ENCODE peak calls at places on chromosome 20, in seven cellular contexts. M is H9, O is neuronal stem cell, X is IMR-90, S is trophoblast cell, R is mesenchymal stem cell, K is mesendoderm. E is an unnamed sample.

GRCh38 chr20:63265891-63266515 is 6.6 kb upstream of the ARFGAP1 start:
- DNase-seq in M (no peak), O (no peak), S (peak), R (no peak), K (no peak), X (peak), E (no peak)

GRCh38 chr20:6976096-6976495 is 208.6 kb downstream of the BMP2 start:
- DNase-seq in O (no peak), K (no peak), S (no peak), X (no peak), R (no peak), M (no peak), E (no peak)

GRCh38 chr20:62354031-62354808 is 12.9 kb downstream of the LAMA5 start:
- DNase-seq in K (peak), X (no peak), O (no peak), M (no peak), S (no peak), R (no peak), E (no peak)

GRCh38 chr20:50991076-50991475 is 31.8 kb downstream of the KCNG1 start:
- DNase-seq in O (no peak), R (no peak), S (peak), M (no peak), K (no peak), X (peak), E (no peak)

GRCh38 chr20:52937701-52938100 is 34.5 kb upstream of the TSHZ2 start:
- DNase-seq in O (no peak), K (peak), S (peak), R (peak), M (peak), X (no peak), E (no peak)

GRCh38 chr20:59939052-59939878 is 840 bp downstream of the PPP1R3D start:
- DNase-seq in M (peak), X (no peak), O (no peak), S (no peak), R (no peak), K (peak), E (no peak)

GRCh38 chr20:62641749-62642665 is at the start of gene SLCO4A1:
- DNase-seq in R (no peak), X (peak), S (peak), K (peak), M (peak), O (peak), E (peak)

GRCh38 chr20:51166489-51166888 is 143.6 kb upstream of the KCNG1 start:
- DNase-seq in M (no peak), O (no peak), R (no peak), K (no peak), S (no peak), X (no peak), E (no peak)

GRCh38 chr20:54872440-54872839 is 397.0 kb downstream of the DOK5 start:
- DNase-seq in X (no peak), S (no peak), R (no peak), O (no peak), M (no peak), K (no peak), E (no peak)

GRCh38 chr20:59788196-59788735 is 145.2 kb downstream of the SYCP2 start:
- DNase-seq in O (no peak), M (peak), R (no peak), X (no peak), K (no peak), S (no peak), E (no peak)

GRCh38 chr20:61896058-61896961 is 169.4 kb downstream of the TAF4 start:
- DNase-seq in O (peak), R (peak), S (peak), K (peak), X (peak), M (peak), E (peak)

GRCh38 chr20:36461600-36462439 is 79.5 kb upstream of the MYL9 start:
- DNase-seq in M (peak), X (peak), O (peak), S (peak), R (peak), K (peak), E (peak)

GRCh38 chr20:56439784-56440291 is 27.8 kb downstream of the CASS4 start:
- DNase-seq in S (peak), K (peak), X (peak), M (no peak), R (peak), O (no peak), E (no peak)

GRCh38 chr20:64065062-64065972 is 2.3 kb downstream of the TCEA2 start:
- DNase-seq in K (no peak), R (no peak), S (no peak), O (no peak), M (no peak), X (no peak), E (no peak)

GRCh38 chr20:7159903-7160302 is 392.4 kb downstream of the BMP2 start:
- DNase-seq in X (no peak), M (no peak), O (no peak), R (no peak), K (no peak), S (no peak), E (no peak)

GRCh38 chr20:63009988-63010769 is 3.4 kb upstream of the BHLHE23 start:
- DNase-seq in X (peak), S (no peak), K (no peak), M (no peak), R (no peak), O (no peak), E (no peak)

GRCh38 chr20:58102252-58102651 is 126.2 kb downstream of the ANKRD60 start:
- DNase-seq in S (peak), M (no peak), X (no peak), R (no peak), O (no peak), K (no peak), E (no peak)

GRCh38 chr20:50196248-50196647 is 5.6 kb downstream of the CEBPB start:
- DNase-seq in O (no peak), R (peak), K (no peak), M (no peak), X (no peak), S (no peak), E (no peak)

GRCh38 chr20:56595746-56596478 is 33.2 kb upstream of the TFAP2C start:
- DNase-seq in O (no peak), S (no peak), R (no peak), X (no peak), K (peak), M (peak), E (no peak)

GRCh38 chr20:5696011-5696559 is 54.1 kb upstream of the SHLD1 start:
- DNase-seq in X (peak), S (no peak), M (no peak), R (peak), K (no peak), O (no peak), E (no peak)

GRCh38 chr20:63568170-63568981 is 5.7 kb downstream of the HELZ2 start:
- DNase-seq in M (no peak), O (no peak), K (no peak), X (no peak), S (no peak), R (no peak), E (no peak)

GRCh38 chr20:35866446-35867202 is 87.7 kb downstream of the SCAND1 start:
- DNase-seq in O (no peak), M (no peak), K (no peak), X (peak), R (peak), S (peak), E (no peak)

GRCh38 chr20:61166324-61166723 is 85.7 kb upstream of the CDH4 start:
- DNase-seq in S (no peak), O (no peak), M (no peak), X (no peak), R (peak), K (no peak), E (no peak)

GRCh38 chr20:53671370-53671769 is 77.7 kb upstream of the ZNF217 start:
- DNase-seq in X (no peak), M (no peak), R (no peak), S (peak), K (no peak), O (no peak), E (no peak)

GRCh38 chr20:699811-700338 is 24.3 kb upstream of the SCRT2 start:
- DNase-seq in R (no peak), K (peak), X (no peak), O (no peak), S (no peak), M (peak), E (no peak)

GRCh38 chr20:63325554-63326313 is 32.7 kb downstream of the COL20A1 start:
- DNase-seq in M (no peak), X (no peak), S (no peak), K (no peak), O (no peak), R (no peak), E (no peak)

GRCh38 chr20:41664584-41664983 is 46.4 kb upstream of the CHD6 start:
- DNase-seq in O (no peak), S (peak), M (no peak), X (peak), R (peak), K (peak), E (no peak)

GRCh38 chr20:58618694-58619540 is 32.2 kb upstream of the STX16 start:
- DNase-seq in R (no peak), K (peak), X (peak), S (no peak), M (peak), O (no peak), E (peak)

GRCh38 chr20:17538517-17539170 is 7.5 kb upstream of the BFSP1 start:
- DNase-seq in R (peak), M (no peak), K (no peak), O (no peak), X (no peak), S (peak), E (no peak)

GRCh38 chr20:41172296-41173140 is 35.2 kb downstream of the PLCG1 start:
- DNase-seq in K (no peak), X (no peak), R (no peak), S (peak), M (peak), O (no peak), E (peak)

GRCh38 chr20:10179574-10180298 is 38.9 kb upstream of the SNAP25 start:
- DNase-seq in R (peak), S (peak), K (peak), M (peak), X (peak), O (peak), E (peak)

GRCh38 chr20:62625516-62625915 is 16.8 kb upstream of the SLCO4A1 start:
- DNase-seq in R (no peak), S (no peak), O (no peak), K (no peak), X (no peak), M (no peak), E (no peak)

GRCh38 chr20:57428611-57429496 is 37.7 kb downstream of the RBM38 start:
- DNase-seq in K (no peak), M (no peak), R (no peak), X (no peak), S (no peak), O (no peak), E (no peak)

GRCh38 chr20:47380481-47380880 is 24.0 kb upstream of the ZMYND8 start:
- DNase-seq in M (no peak), S (no peak), K (no peak), X (peak), R (peak), O (no peak), E (no peak)

GRCh38 chr20:47377122-47377722 is 20.7 kb upstream of the ZMYND8 start:
- DNase-seq in R (no peak), K (peak), S (peak), O (no peak), X (no peak), M (no peak), E (no peak)

GRCh38 chr20:47382746-47383145 is 26.2 kb upstream of the ZMYND8 start:
- DNase-seq in O (no peak), M (no peak), R (no peak), S (no peak), K (no peak), X (no peak), E (no peak)

GRCh38 chr20:47379433-47380150 is 23.1 kb upstream of the ZMYND8 start:
- DNase-seq in X (peak), S (no peak), O (no peak), R (peak), K (no peak), M (no peak), E (no peak)
- H2BK5ac ChIP-seq in X (peak), S (no peak), O (no peak), R (no peak), K (no peak), M (no peak), E (peak)

DNA sequence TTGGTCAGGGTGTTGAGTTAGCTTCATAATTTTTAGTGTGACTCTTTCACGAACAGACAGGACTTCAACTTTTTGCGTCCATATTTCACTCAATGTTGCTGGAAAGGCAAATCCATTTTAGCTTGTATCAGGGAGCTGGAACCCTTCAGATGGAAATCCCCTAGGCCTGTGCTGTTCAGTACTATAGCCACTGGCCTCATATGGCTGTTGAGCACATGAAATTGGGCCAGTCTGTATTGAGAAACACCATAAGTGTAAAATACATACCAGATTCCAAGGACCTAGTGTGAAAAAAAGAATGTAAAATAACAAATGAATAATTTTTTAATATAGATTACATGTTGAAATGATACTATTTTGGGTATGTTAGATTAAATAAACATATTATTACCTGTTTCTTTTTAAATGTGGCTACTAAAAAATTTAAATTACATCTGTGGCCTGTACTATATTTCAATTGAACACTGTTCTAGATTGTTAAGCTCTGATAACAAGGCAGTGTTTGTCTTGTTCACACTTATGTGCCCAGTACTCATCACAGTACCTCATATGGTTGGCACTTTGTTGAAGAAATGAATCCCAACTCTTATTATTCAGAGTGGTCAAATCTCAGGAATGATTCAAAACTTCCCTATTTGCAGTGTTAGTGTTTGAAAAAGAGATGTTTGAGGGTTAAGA is 34.3 kb downstream of the CTNNBL1 start:
- DNase-seq in S (no peak), X (no peak), M (no peak), K (no peak), R (peak), O (no peak), E (no peak)
- H2BK5ac ChIP-seq in S (no peak), X (no peak), M (no peak), K (no peak), R (no peak), O (no peak), E (no peak)

GRCh38 chr20:3613821-3614440 is 49.3 kb downstream of the GFRA4 start:
- DNase-seq in K (no peak), R (no peak), X (peak), O (no peak), S (no peak), M (no peak), E (no peak)

GRCh38 chr20:3616250-3616649 is 46.9 kb downstream of the GFRA4 start:
- DNase-seq in S (no peak), M (peak), R (no peak), O (no peak), X (peak), K (peak), E (no peak)

GRCh38 chr20:3614509-3614908 is 48.7 kb downstream of the GFRA4 start:
- DNase-seq in O (no peak), M (no peak), K (no peak), R (peak), S (no peak), X (peak), E (no peak)

GRCh38 chr20:3612795-3613560 is 50.2 kb downstream of the GFRA4 start:
- DNase-seq in K (no peak), R (peak), X (peak), S (no peak), O (no peak), M (no peak), E (no peak)
- H2BK5ac ChIP-seq in K (no peak), R (no peak), X (no peak), S (no peak), O (no peak), M (no peak), E (no peak)

GRCh38 chr20:32578840-32579239 is 6.3 kb downstream of the NOL4L start:
- DNase-seq in O (no peak), K (no peak), S (no peak), X (no peak), R (no peak), M (no peak), E (no peak)
- H2BK5ac ChIP-seq in O (no peak), K (no peak), S (no peak), X (no peak), R (no peak), M (no peak), E (no peak)

GRCh38 chr20:21526776-21527175 is 12.9 kb upstream of the NKX2-2 start:
- DNase-seq in S (no peak), M (no peak), K (no peak), R (no peak), O (no peak), X (no peak), E (no peak)

GRCh38 chr20:21522479-21523397 is 8.9 kb upstream of the NKX2-2 start:
- DNase-seq in O (no peak), S (no peak), R (no peak), M (peak), K (peak), X (no peak), E (peak)

GRCh38 chr20:21523398-21523868 is 9.6 kb upstream of the NKX2-2 start:
- DNase-seq in O (no peak), K (no peak), S (no peak), R (no peak), X (no peak), M (peak), E (no peak)

GRCh38 chr20:21521596-21522478 is 8.0 kb upstream of the NKX2-2 start:
- DNase-seq in R (no peak), S (no peak), M (peak), X (no peak), K (no peak), O (no peak), E (peak)

GRCh38 chr20:21523895-21524294 is 10.0 kb upstream of the NKX2-2 start:
- DNase-seq in R (no peak), S (no peak), K (no peak), M (no peak), X (no peak), O (no peak), E (no peak)
- H2BK5ac ChIP-seq in R (no peak), S (no peak), K (no peak), M (no peak), X (no peak), O (no peak), E (no peak)

DNA sequence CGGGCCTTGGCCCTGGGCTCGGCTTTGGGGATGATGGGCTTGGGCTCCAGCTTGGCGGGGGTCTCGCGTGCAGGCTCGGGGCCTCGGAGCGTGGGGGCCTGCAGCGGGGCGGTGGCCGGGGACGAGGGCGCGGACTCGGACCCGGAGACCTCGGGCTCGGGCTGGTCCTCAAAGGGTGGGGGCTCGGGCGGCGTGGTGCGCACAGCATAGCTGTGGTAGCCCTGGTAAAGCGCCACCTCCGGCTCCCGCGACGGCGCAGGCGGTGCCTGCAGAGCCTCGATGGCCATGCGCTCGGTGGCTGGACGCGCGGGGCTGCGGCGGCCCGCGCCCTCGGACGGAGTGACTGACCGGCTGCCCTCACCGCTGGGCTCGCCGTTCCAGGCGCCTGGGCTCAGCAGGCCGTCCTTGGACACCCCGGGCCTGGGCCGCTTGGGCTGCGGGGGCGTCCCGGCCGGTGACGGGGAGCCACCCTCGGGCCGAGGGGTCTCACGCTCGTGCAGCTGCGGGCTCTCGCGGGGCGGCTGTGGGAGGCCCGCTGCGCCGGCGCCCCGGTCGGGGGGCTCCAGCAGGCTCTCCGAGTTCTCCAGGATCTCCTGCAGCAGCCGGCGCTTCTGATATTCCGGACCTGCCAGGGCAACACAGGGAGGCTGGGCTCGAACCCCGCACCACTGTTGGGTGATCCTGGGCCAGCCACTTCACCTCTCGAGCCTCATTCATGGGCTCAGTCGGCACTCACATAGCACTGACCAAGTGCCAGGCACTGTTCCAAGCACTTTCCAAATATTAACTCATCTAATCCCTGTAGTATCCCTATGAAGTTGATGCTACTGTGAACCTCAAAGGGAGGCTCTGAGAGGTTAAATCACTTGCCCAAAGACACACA is 71.0 kb downstream of the JPH2 start:
- DNase-seq in R (no peak), S (no peak), O (no peak), M (no peak), X (no peak), K (no peak), E (no peak)
- H2BK5ac ChIP-seq in R (no peak), S (no peak), O (no peak), M (no peak), X (no peak), K (no peak), E (no peak)

GRCh38 chr20:38833857-38834164 is 28.3 kb downstream of the PPP1R16B start:
- DNase-seq in X (no peak), S (no peak), O (no peak), M (no peak), R (no peak), K (no peak), E (no peak)
- H2BK5ac ChIP-seq in X (no peak), S (no peak), O (no peak), M (no peak), R (no peak), K (no peak), E (no peak)

GRCh38 chr20:32924781-32925180 is 66.1 kb downstream of the EFCAB8 start:
- DNase-seq in M (no peak), K (no peak), O (no peak), R (no peak), S (no peak), X (no peak), E (no peak)
- H2BK5ac ChIP-seq in M (no peak), K (no peak), O (no peak), R (no peak), S (no peak), X (no peak), E (no peak)

DNA sequence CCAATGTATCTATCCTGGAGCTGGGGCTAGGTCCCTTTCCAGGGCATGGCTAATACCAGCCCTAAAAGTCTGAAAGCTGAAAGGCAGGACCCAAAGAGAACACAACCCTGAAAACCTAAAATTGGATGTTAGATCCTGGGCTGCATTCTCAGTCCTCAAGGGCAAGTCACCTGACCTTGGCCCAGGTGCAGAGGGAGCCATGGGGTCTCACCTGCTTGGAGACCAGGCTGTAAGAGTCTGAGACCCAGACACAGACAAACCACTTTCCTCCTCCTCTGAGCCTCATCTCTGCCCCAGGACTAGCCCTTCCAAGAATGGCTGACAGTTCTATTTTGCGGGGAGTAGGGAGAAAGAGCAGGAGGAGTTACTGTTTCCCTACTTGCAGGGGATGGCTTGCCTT is 60.0 kb downstream of the EFCAB8 start:
- DNase-seq in X (no peak), K (no peak), M (no peak), R (no peak), O (no peak), S (no peak), E (no peak)
- H2BK5ac ChIP-seq in X (no peak), K (no peak), M (no peak), R (no peak), O (no peak), S (no peak), E (no peak)

E was measured in H1.